ENCODE peak calls at places on chromosomes 5 and 9, in four cellular contexts. J is HepG2, L is GM12878, C is K562. F is an unnamed sample.

GRCh38 chr5:145429170-145429569 is 406.0 kb downstream of the PRELID2 start:
- DNase-seq in J (no peak), L (no peak), C (no peak), F (no peak)

GRCh38 chr9:116156621-116157314 is 3.2 kb downstream of the PAPPA start:
- DNase-seq in J (no peak), L (no peak), C (no peak), F (peak)

GRCh38 chr5:83688321-83688720 is 32.3 kb downstream of the HAPLN1 start:
- DNase-seq in J (no peak), L (no peak), C (no peak), F (no peak)

GRCh38 chr5:132060501-132061161 is at the start of gene IL3:
- DNase-seq in J (no peak), L (no peak), C (no peak), F (no peak)

GRCh38 chr5:57276353-57276752 is 102.5 kb downstream of the GPBP1 start:
- DNase-seq in J (no peak), L (no peak), C (no peak), F (no peak)

GRCh38 chr9:109992293-109992692 is 212.3 kb downstream of the PALM2AKAP2 start:
- DNase-seq in J (no peak), L (no peak), C (no peak), F (no peak)

GRCh38 chr5:68479524-68479923 is 264.0 kb downstream of the PIK3R1 start:
- DNase-seq in J (no peak), L (no peak), C (no peak), F (no peak)

GRCh38 chr9:98226516-98226915 is 28.9 kb downstream of the TBC1D2 start:
- DNase-seq in J (peak), L (no peak), C (no peak), F (no peak)

GRCh38 chr5:142849880-142850279 is 79.7 kb downstream of the ARHGAP26 start:
- DNase-seq in J (no peak), L (no peak), C (no peak), F (no peak)

GRCh38 chr9:85332487-85332886 is 409.3 kb downstream of the AGTPBP1 start:
- DNase-seq in J (peak), L (no peak), C (no peak), F (peak)

GRCh38 chr5:142600611-142601360 is 85.1 kb downstream of the FGF1 start:
- DNase-seq in J (peak), L (no peak), C (no peak), F (peak)

GRCh38 chr5:159616967-159617366 is 286.7 kb upstream of the IL12B start:
- DNase-seq in J (no peak), L (no peak), C (no peak), F (no peak)

GRCh38 chr9:110578896-110579752 is at the start of gene SVEP1:
- DNase-seq in J (no peak), L (no peak), C (no peak), F (peak)

GRCh38 chr5:140317859-140318258 is 15.0 kb upstream of the PFDN1 start:
- DNase-seq in J (no peak), L (no peak), C (no peak), F (no peak)

GRCh38 chr5:19314840-19315239 is 673.2 kb downstream of the CDH18 start:
- DNase-seq in J (no peak), L (no peak), C (no peak), F (no peak)

GRCh38 chr5:173602423-173602822 is 14.0 kb downstream of the BOD1 start:
- DNase-seq in J (no peak), L (no peak), C (no peak), F (no peak)

GRCh38 chr5:146878471-146879172 is at the start of gene PPP2R2B:
- DNase-seq in J (no peak), L (no peak), C (no peak), F (peak)

GRCh38 chr5:174396541-174396940 is 327.8 kb upstream of the MSX2 start:
- DNase-seq in J (no peak), L (no peak), C (no peak), F (no peak)

GRCh38 chr9:99130069-99130468 is 25.2 kb downstream of the TGFBR1 start:
- DNase-seq in J (no peak), L (peak), C (no peak), F (no peak)

GRCh38 chr9:116271991-116272390 is 118.4 kb downstream of the PAPPA start:
- DNase-seq in J (no peak), L (no peak), C (no peak), F (no peak)

GRCh38 chr9:26775405-26775804 is 117.2 kb downstream of the CAAP1 start:
- DNase-seq in J (no peak), L (no peak), C (no peak), F (no peak)

GRCh38 chr5:78803386-78803785 is 154.8 kb upstream of the LHFPL2 start:
- DNase-seq in J (no peak), L (no peak), C (no peak), F (no peak)

GRCh38 chr5:58021476-58021875 is 438.4 kb downstream of the PLK2 start:
- DNase-seq in J (no peak), L (no peak), C (no peak), F (no peak)

GRCh38 chr5:54178991-54179390 is 131.4 kb downstream of the ARL15 start:
- DNase-seq in J (no peak), L (no peak), C (no peak), F (no peak)

GRCh38 chr9:77128125-77128789 is 49.1 kb upstream of the VPS13A start:
- DNase-seq in J (no peak), L (no peak), C (no peak), F (no peak)

GRCh38 chr5:170315154-170315553 is 17.6 kb upstream of the LCP2 start:
- DNase-seq in J (no peak), L (no peak), C (no peak), F (no peak)

GRCh38 chr9:116145036-116145435 is 8.6 kb upstream of the PAPPA start:
- DNase-seq in J (no peak), L (no peak), C (no peak), F (no peak)

GRCh38 chr9:5442400-5443011 is 4.8 kb upstream of the PLGRKT start:
- DNase-seq in J (peak), L (no peak), C (peak), F (peak)

GRCh38 chr9:133321411-133321935 is 14.5 kb downstream of the SURF6 start:
- DNase-seq in J (no peak), L (no peak), C (no peak), F (no peak)
- TF ChIP-seq FOXK2 in J (no peak), L (no peak), C (no peak), F (no peak)

GRCh38 chr5:77155179-77155839 is 55.2 kb upstream of the PDE8B start:
- DNase-seq in J (no peak), L (no peak), C (no peak), F (no peak)
- TF ChIP-seq FOXK2 in J (no peak), L (no peak), C (no peak), F (no peak)

GRCh38 chr5:178630475-178630930 is 3.7 kb upstream of the CLK4 start:
- DNase-seq in J (peak), L (no peak), C (no peak), F (no peak)
- TF ChIP-seq FOXK2 in J (no peak), L (no peak), C (no peak), F (no peak)

GRCh38 chr9:16196206-16196605 is 643.4 kb downstream of the CCDC171 start:
- DNase-seq in J (no peak), L (no peak), C (no peak), F (no peak)

GRCh38 chr9:16192403-16193017 is 639.7 kb downstream of the CCDC171 start:
- DNase-seq in J (no peak), L (no peak), C (no peak), F (no peak)

GRCh38 chr9:16191691-16192402 is 639.0 kb downstream of the CCDC171 start:
- DNase-seq in J (peak), L (no peak), C (peak), F (peak)

GRCh38 chr9:16191237-16191636 is 638.4 kb downstream of the CCDC171 start:
- DNase-seq in J (no peak), L (no peak), C (no peak), F (no peak)
- TF ChIP-seq FOXK2 in J (no peak), L (no peak), C (no peak), F (no peak)

DNA sequence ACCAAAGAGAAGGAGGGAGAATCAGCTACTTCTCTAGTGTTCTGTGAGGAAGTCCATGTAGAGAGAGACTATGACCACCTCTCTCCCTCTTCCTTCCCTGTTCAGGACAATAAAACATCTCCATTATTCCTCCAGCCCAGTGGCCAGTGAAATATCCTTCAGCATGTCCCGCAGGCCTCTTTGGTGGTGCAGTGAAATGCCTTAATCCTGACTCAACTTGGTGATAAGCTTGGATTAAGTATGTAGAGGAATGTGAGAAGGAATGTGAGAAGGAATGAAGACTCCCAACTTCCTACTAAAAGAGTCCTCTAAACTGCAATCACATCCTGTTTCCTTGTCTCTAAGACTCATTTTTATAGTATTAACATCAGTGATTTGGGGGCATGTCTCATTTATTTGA is 167.3 kb downstream of the TRPM3 start:
- DNase-seq in J (no peak), L (no peak), C (no peak), F (no peak)
- TF ChIP-seq FOXK2 in J (no peak), L (no peak), C (no peak), F (no peak)

DNA sequence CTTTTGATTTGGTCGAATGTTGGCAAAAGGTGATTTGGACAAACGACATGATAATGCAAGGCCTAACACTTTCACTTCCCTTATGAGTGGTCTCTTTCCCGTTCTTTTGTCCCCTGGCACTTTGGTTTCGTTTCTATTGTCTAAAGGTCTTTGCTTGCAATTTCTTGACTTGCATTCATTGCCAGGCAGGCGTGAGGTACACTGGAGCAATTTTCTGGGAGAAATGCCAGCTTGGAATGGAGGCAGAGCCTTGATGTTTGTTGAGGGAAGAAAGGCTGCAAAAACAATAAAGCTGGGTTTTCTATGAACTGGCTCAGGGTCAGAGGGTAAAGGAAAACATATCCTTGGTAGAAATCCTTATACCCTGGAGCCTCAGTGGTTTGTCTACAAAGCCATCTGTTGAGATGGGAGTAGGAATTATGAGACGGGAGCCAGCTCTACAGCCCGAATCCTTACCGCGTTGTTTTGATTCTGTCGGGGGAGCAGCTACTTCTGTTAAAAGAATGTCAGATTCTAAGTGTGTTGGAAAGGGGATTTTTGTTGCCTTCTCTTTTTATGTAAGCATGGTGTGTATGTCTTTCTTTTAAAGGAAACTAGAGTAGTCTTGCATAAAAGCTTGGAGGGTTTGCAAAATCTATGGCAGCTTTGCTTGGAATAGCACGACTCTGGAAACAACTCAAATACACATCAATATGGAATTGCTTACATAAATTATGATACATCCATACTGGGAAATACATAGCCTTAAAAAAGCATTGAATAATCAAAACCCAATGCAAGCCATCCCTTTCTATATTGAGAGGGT is 158.9 kb downstream of the RMI1 start:
- DNase-seq in J (no peak), L (peak), C (no peak), F (no peak)
- TF ChIP-seq FOXK2 in J (no peak), L (no peak), C (no peak), F (no peak)

GRCh38 chr9:94913550-94913949 is 187.1 kb downstream of the AOPEP start:
- DNase-seq in J (peak), L (no peak), C (no peak), F (no peak)
- TF ChIP-seq FOXK2 in J (no peak), L (no peak), C (no peak), F (no peak)

F was measured in HEK293T.